ENCODE peak calls at places on chromosomes 5 and 9, in four cellular contexts. G, L, S and H are unnamed samples.
A peak's percentile ranks its signal among the peaks of the same experiment; 100 is the strongest.

GRCh38 chr9:6197330-6197729 is 18.3 kb upstream of the IL33 start:
- DNase-seq in G (no peak), L (no peak), S (no peak), H (no peak)

GRCh38 chr5:132204736-132205135 is 22.9 kb downstream of the P4HA2 start:
- DNase-seq in G (no peak), L (no peak), S (no peak), H (no peak)

GRCh38 chr5:58462623-58463230 is 2.8 kb upstream of the PLK2 start:
- DNase-seq in G (no peak), L (peak; percentile 30), S (no peak), H (peak; percentile 37)

GRCh38 chr5:34494111-34494755 is 161.9 kb upstream of the RAI14 start:
- DNase-seq in G (no peak), L (no peak), S (no peak), H (no peak)

GRCh38 chr5:83919071-83920041 is 198.7 kb upstream of the HAPLN1 start:
- DNase-seq in G (no peak), L (no peak), S (no peak), H (no peak)

GRCh38 chr5:154480847-154481246 is 2.8 kb upstream of the HAND1 start:
- DNase-seq in G (no peak), L (no peak), S (no peak), H (no peak)

GRCh38 chr5:169696621-169697517 is 59.8 kb downstream of the DOCK2 start:
- DNase-seq in G (no peak), L (no peak), S (no peak), H (no peak)

GRCh38 chr9:12640021-12640587 is 53.1 kb upstream of the TYRP1 start:
- DNase-seq in G (no peak), L (peak; percentile 5), S (no peak), H (peak; percentile 0)

GRCh38 chr9:95336281-95336680 is 18.8 kb upstream of the FANCC start:
- DNase-seq in G (peak; percentile 59), L (peak; percentile 40), S (no peak), H (peak; percentile 35)

GRCh38 chr9:136882109-136882946 is 4.0 kb upstream of the TRAF2 start:
- DNase-seq in G (no peak), L (peak; percentile 15), S (peak; percentile 73), H (peak; percentile 87)

GRCh38 chr9:91017245-91017644 is 215.6 kb downstream of the SYK start:
- DNase-seq in G (no peak), L (no peak), S (no peak), H (no peak)

GRCh38 chr9:17906204-17906840 is 327.5 kb downstream of the SH3GL2 start:
- DNase-seq in G (peak; percentile 63), L (peak; percentile 17), S (no peak), H (no peak)

GRCh38 chr5:16976625-16977008 is 40.5 kb upstream of the MYO10 start:
- DNase-seq in G (no peak), L (no peak), S (peak; percentile 23), H (no peak)

GRCh38 chr5:6423327-6424109 is 25.1 kb upstream of the UBE2QL1 start:
- DNase-seq in G (no peak), L (no peak), S (no peak), H (no peak)

GRCh38 chr9:127676636-127677035 is 30.2 kb upstream of the CFAP157 start:
- DNase-seq in G (no peak), L (no peak), S (no peak), H (no peak)

GRCh38 chr5:1201327-1202025 is at the start of gene SLC6A19:
- DNase-seq in G (no peak), L (no peak), S (no peak), H (no peak)

GRCh38 chr9:92189782-92190535 is 74.7 kb upstream of the SPTLC1 start:
- DNase-seq in G (peak; percentile 25), L (no peak), S (no peak), H (no peak)

GRCh38 chr9:16121593-16121992 is 568.8 kb downstream of the CCDC171 start:
- DNase-seq in G (no peak), L (peak; percentile 53), S (no peak), H (no peak)

GRCh38 chr9:16125637-16126036 is 572.8 kb downstream of the CCDC171 start:
- DNase-seq in G (no peak), L (no peak), S (no peak), H (no peak)

GRCh38 chr9:16121168-16121567 is 568.3 kb downstream of the CCDC171 start:
- DNase-seq in G (no peak), L (no peak), S (no peak), H (no peak)

GRCh38 chr9:16128003-16128402 is 575.2 kb downstream of the CCDC171 start:
- DNase-seq in G (no peak), L (no peak), S (no peak), H (no peak)

DNA sequence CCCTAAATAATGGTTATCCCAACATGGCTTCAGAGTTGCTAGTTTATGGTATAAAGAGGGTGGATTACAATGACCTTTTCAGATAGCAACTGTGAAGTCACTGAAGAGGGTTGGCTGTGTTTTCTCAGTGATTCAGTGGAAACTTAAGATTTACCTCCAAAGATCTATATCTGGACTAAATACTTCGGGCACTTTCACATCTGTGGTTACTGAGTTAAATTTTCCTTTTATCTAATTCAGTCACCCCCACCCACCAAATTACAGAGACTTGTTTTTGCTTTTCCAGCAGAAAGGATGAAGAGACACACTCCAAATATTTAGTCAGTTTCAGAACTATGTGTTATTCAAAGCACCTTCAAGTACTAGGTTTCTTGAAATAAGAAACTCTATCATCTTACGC is 573.2 kb downstream of the CCDC171 start:
- DNase-seq in G (no peak), L (no peak), S (no peak), H (no peak)
- TF ChIP-seq USF1 in G (no peak), L (no peak), S (no peak), H (no peak)

GRCh38 chr5:137871571-137871970 is 3.9 kb downstream of the MYOT start:
- DNase-seq in G (no peak), L (no peak), S (no peak), H (no peak)

GRCh38 chr5:137872476-137872875 is 4.8 kb downstream of the MYOT start:
- DNase-seq in G (no peak), L (no peak), S (no peak), H (no peak)

GRCh38 chr5:137880313-137880712 is 8.9 kb upstream of the PKD2L2 start:
- DNase-seq in G (no peak), L (no peak), S (no peak), H (no peak)

GRCh38 chr5:137870647-137871339 is 3.1 kb downstream of the MYOT start:
- DNase-seq in G (no peak), L (no peak), S (no peak), H (no peak)

DNA sequence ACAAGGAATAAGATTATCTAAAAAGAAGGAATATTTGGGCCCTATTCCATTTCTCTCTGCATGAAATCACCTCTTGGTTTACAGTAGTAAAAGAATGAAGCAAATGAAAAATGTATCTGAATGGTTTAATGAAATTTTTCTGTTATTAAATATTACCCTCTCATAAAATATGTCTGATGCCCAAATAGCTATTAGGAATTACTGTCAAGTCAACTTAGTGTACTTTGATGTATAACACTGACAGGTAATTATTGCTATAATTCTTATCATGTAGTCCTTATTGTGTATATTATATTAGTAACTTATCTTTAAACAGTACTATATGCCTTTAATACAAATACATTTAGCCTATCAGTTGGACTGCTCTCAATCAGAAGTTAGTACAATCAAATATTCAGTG is 8.4 kb downstream of the MYOT start:
- DNase-seq in G (no peak), L (no peak), S (no peak), H (no peak)
- TF ChIP-seq USF1 in G (no peak), L (no peak), S (no peak), H (no peak)

GRCh38 chr5:5078009-5078897 is 61.9 kb upstream of the ADAMTS16 start:
- DNase-seq in G (peak; percentile 51), L (peak; percentile 14), S (no peak), H (no peak)
- TF ChIP-seq USF1 in G (peak; percentile 20), L (no peak), S (no peak), H (no peak)

DNA sequence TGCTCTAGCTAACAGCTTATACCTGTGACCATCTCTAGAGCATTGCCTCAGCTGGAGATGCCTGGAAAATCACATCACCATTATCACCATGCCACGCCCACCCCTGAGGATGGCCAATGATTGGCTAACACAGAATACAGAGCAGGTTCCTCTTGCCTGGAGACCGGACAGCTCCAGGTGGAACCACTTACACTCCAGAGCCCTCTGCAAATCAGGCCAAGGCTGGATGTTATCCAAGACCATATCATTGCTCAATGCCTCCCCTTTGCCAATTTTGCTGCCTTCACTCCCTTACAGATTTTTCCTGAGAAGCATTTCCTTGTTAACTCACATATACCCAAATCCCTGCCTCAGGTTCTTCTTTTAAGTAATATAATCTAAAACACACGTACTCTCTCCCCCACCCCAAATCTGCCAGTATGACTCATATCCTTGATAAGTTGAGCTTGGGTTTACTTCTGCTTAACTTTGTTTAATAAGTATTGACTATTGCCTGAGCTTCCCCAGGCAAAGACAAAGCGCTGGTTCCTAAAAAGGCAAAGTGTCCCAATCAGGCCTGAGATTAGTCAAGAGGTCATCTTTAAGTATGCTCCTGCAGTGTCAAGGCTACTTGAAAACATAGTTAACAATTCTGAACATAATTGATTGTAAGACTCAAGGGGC is 309.6 kb downstream of the EPB41L4A start:
- DNase-seq in G (peak; percentile 64), L (peak; percentile 4), S (no peak), H (no peak)
- TF ChIP-seq USF1 in G (no peak), L (no peak), S (no peak), H (no peak)